ENCODE peak calls at places on chromosomes 12 and 14, in eight cellular contexts. One of them, this sample, is unnamed.

GRCh38 chr12:99059824-99060526 is 414.9 kb downstream of the APAF1 start:
- DNase-seq in mucosa of descending colon: no peak
- DNase-seq in neural crest cell: peak
- DNase-seq in OCI-LY7: no peak
- DNase-seq in endothelial cell: no peak
- DNase-seq in astrocyte of the spinal cord: no peak
- DNase-seq in pancreas: no peak
- DNase-seq in stomach: no peak
- DNase-seq in this sample: peak

GRCh38 chr12:90333939-90334338 is 621.0 kb downstream of the CCER1 start:
- DNase-seq in mucosa of descending colon: no peak
- DNase-seq in neural crest cell: no peak
- DNase-seq in OCI-LY7: no peak
- DNase-seq in endothelial cell: no peak
- DNase-seq in astrocyte of the spinal cord: peak
- DNase-seq in pancreas: no peak
- DNase-seq in stomach: no peak
- DNase-seq in this sample: no peak

GRCh38 chr14:36942522-36943245 is 229.7 kb downstream of the SLC25A21 start:
- DNase-seq in mucosa of descending colon: no peak
- DNase-seq in neural crest cell: no peak
- DNase-seq in OCI-LY7: no peak
- DNase-seq in endothelial cell: no peak
- DNase-seq in astrocyte of the spinal cord: peak
- DNase-seq in pancreas: no peak
- DNase-seq in stomach: no peak
- DNase-seq in this sample: no peak

GRCh38 chr12:78271546-78271945 is 440.9 kb downstream of the NAV3 start:
- DNase-seq in mucosa of descending colon: no peak
- DNase-seq in neural crest cell: no peak
- DNase-seq in OCI-LY7: no peak
- DNase-seq in endothelial cell: no peak
- DNase-seq in astrocyte of the spinal cord: no peak
- DNase-seq in pancreas: no peak
- DNase-seq in stomach: no peak
- DNase-seq in this sample: no peak

GRCh38 chr12:68743416-68743815 is 2.6 kb upstream of the SLC35E3 start:
- DNase-seq in mucosa of descending colon: no peak
- DNase-seq in neural crest cell: no peak
- DNase-seq in OCI-LY7: no peak
- DNase-seq in endothelial cell: no peak
- DNase-seq in astrocyte of the spinal cord: no peak
- DNase-seq in pancreas: no peak
- DNase-seq in stomach: no peak
- DNase-seq in this sample: no peak

GRCh38 chr12:6279631-6280030 is 30.9 kb upstream of the PLEKHG6 start:
- DNase-seq in mucosa of descending colon: no peak
- DNase-seq in neural crest cell: no peak
- DNase-seq in OCI-LY7: no peak
- DNase-seq in endothelial cell: no peak
- DNase-seq in astrocyte of the spinal cord: no peak
- DNase-seq in pancreas: no peak
- DNase-seq in stomach: no peak
- DNase-seq in this sample: no peak

GRCh38 chr14:48723841-48724495 is 862.2 kb downstream of the RPS29 start:
- DNase-seq in mucosa of descending colon: no peak
- DNase-seq in neural crest cell: no peak
- DNase-seq in OCI-LY7: no peak
- DNase-seq in endothelial cell: no peak
- DNase-seq in astrocyte of the spinal cord: peak
- DNase-seq in pancreas: no peak
- DNase-seq in stomach: no peak
- DNase-seq in this sample: no peak

GRCh38 chr12:10184261-10184843 is 5.5 kb downstream of the TMEM52B start:
- DNase-seq in mucosa of descending colon: no peak
- DNase-seq in neural crest cell: no peak
- DNase-seq in OCI-LY7: no peak
- DNase-seq in endothelial cell: no peak
- DNase-seq in astrocyte of the spinal cord: peak
- DNase-seq in pancreas: no peak
- DNase-seq in stomach: no peak
- DNase-seq in this sample: no peak

GRCh38 chr14:84770030-84770429 is 759.9 kb upstream of the FLRT2 start:
- DNase-seq in mucosa of descending colon: no peak
- DNase-seq in neural crest cell: no peak
- DNase-seq in OCI-LY7: no peak
- DNase-seq in endothelial cell: no peak
- DNase-seq in astrocyte of the spinal cord: no peak
- DNase-seq in pancreas: no peak
- DNase-seq in stomach: no peak
- DNase-seq in this sample: no peak

GRCh38 chr12:114369088-114369487 is 36.9 kb downstream of the TBX5 start:
- DNase-seq in mucosa of descending colon: no peak
- DNase-seq in neural crest cell: no peak
- DNase-seq in OCI-LY7: no peak
- DNase-seq in endothelial cell: no peak
- DNase-seq in astrocyte of the spinal cord: no peak
- DNase-seq in pancreas: no peak
- DNase-seq in stomach: no peak
- DNase-seq in this sample: no peak

GRCh38 chr14:61568572-61569011 is 126.7 kb upstream of the HIF1A start:
- DNase-seq in mucosa of descending colon: peak
- DNase-seq in neural crest cell: no peak
- DNase-seq in OCI-LY7: peak
- DNase-seq in endothelial cell: peak
- DNase-seq in astrocyte of the spinal cord: no peak
- DNase-seq in pancreas: peak
- DNase-seq in stomach: peak
- DNase-seq in this sample: peak

GRCh38 chr12:13135336-13136178 is 32.1 kb upstream of the GSG1 start:
- DNase-seq in mucosa of descending colon: no peak
- DNase-seq in neural crest cell: no peak
- DNase-seq in OCI-LY7: no peak
- DNase-seq in endothelial cell: no peak
- DNase-seq in astrocyte of the spinal cord: peak
- DNase-seq in pancreas: peak
- DNase-seq in stomach: peak
- DNase-seq in this sample: no peak

GRCh38 chr12:104529130-104529874 is 72.6 kb downstream of the CHST11 start:
- DNase-seq in mucosa of descending colon: no peak
- DNase-seq in neural crest cell: no peak
- DNase-seq in OCI-LY7: no peak
- DNase-seq in endothelial cell: no peak
- DNase-seq in astrocyte of the spinal cord: no peak
- DNase-seq in pancreas: no peak
- DNase-seq in stomach: no peak
- DNase-seq in this sample: no peak

GRCh38 chr14:81303258-81303935 is 82.6 kb upstream of the GTF2A1 start:
- DNase-seq in mucosa of descending colon: peak
- DNase-seq in neural crest cell: no peak
- DNase-seq in OCI-LY7: peak
- DNase-seq in endothelial cell: no peak
- DNase-seq in astrocyte of the spinal cord: no peak
- DNase-seq in pancreas: peak
- DNase-seq in stomach: peak
- DNase-seq in this sample: no peak

GRCh38 chr12:93100610-93101009 is 171.5 kb upstream of the EEA1 start:
- DNase-seq in mucosa of descending colon: no peak
- DNase-seq in neural crest cell: no peak
- DNase-seq in OCI-LY7: no peak
- DNase-seq in endothelial cell: no peak
- DNase-seq in astrocyte of the spinal cord: no peak
- DNase-seq in pancreas: no peak
- DNase-seq in stomach: no peak
- DNase-seq in this sample: no peak

GRCh38 chr14:45757655-45758054 is 504.7 kb upstream of the MIS18BP1 start:
- DNase-seq in mucosa of descending colon: no peak
- DNase-seq in neural crest cell: no peak
- DNase-seq in OCI-LY7: peak
- DNase-seq in endothelial cell: no peak
- DNase-seq in astrocyte of the spinal cord: no peak
- DNase-seq in pancreas: no peak
- DNase-seq in stomach: no peak
- DNase-seq in this sample: no peak

GRCh38 chr12:53613821-53614220 is 12.4 kb downstream of the ATF7 start:
- DNase-seq in mucosa of descending colon: no peak
- DNase-seq in neural crest cell: no peak
- DNase-seq in OCI-LY7: no peak
- DNase-seq in endothelial cell: no peak
- DNase-seq in astrocyte of the spinal cord: no peak
- DNase-seq in pancreas: no peak
- DNase-seq in stomach: no peak
- DNase-seq in this sample: no peak

GRCh38 chr14:84825481-84825880 is 704.5 kb upstream of the FLRT2 start:
- DNase-seq in mucosa of descending colon: no peak
- DNase-seq in neural crest cell: no peak
- DNase-seq in OCI-LY7: no peak
- DNase-seq in endothelial cell: no peak
- DNase-seq in astrocyte of the spinal cord: peak
- DNase-seq in pancreas: no peak
- DNase-seq in stomach: no peak
- DNase-seq in this sample: no peak

GRCh38 chr12:104630230-104630670 is 173.5 kb downstream of the CHST11 start:
- DNase-seq in mucosa of descending colon: no peak
- DNase-seq in neural crest cell: no peak
- DNase-seq in OCI-LY7: no peak
- DNase-seq in endothelial cell: no peak
- DNase-seq in astrocyte of the spinal cord: no peak
- DNase-seq in pancreas: no peak
- DNase-seq in stomach: no peak
- DNase-seq in this sample: peak

GRCh38 chr12:22169281-22169824 is 123.3 kb downstream of the CMAS start:
- DNase-seq in mucosa of descending colon: no peak
- DNase-seq in neural crest cell: no peak
- DNase-seq in OCI-LY7: no peak
- DNase-seq in endothelial cell: no peak
- DNase-seq in astrocyte of the spinal cord: no peak
- DNase-seq in pancreas: no peak
- DNase-seq in stomach: no peak
- DNase-seq in this sample: no peak

GRCh38 chr12:22172501-22172900 is 126.5 kb downstream of the CMAS start:
- DNase-seq in mucosa of descending colon: no peak
- DNase-seq in neural crest cell: no peak
- DNase-seq in OCI-LY7: no peak
- DNase-seq in endothelial cell: no peak
- DNase-seq in astrocyte of the spinal cord: no peak
- DNase-seq in pancreas: no peak
- DNase-seq in stomach: no peak
- DNase-seq in this sample: no peak

DNA sequence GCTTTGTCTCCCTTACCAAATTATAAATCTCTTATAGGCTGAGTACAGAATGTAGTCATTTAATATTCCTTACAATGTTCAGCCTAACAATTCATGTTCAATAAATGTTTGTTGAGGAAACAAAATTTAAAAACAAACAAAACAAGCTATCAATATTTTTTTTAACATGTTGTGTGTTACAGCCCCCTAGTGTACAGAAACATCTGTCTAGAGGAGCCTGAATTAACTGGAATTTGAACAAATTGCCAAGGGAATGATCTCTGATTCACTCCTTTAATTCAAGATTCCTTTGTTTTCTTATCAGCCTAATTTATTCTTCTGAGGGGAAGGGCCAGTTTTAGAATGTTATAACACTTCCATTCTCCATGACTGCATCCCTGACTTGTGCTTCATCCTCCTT is 127.1 kb downstream of the CMAS start:
- DNase-seq in mucosa of descending colon: no peak
- DNase-seq in neural crest cell: no peak
- DNase-seq in OCI-LY7: no peak
- DNase-seq in endothelial cell: no peak
- DNase-seq in astrocyte of the spinal cord: no peak
- DNase-seq in pancreas: no peak
- DNase-seq in stomach: no peak
- DNase-seq in this sample: no peak
- TF ChIP-seq CTCF in mucosa of descending colon: no peak
- TF ChIP-seq CTCF in neural crest cell: peak
- TF ChIP-seq CTCF in OCI-LY7: peak
- TF ChIP-seq CTCF in endothelial cell: no peak
- TF ChIP-seq CTCF in astrocyte of the spinal cord: no peak
- TF ChIP-seq CTCF in pancreas: no peak
- TF ChIP-seq CTCF in stomach: no peak
- TF ChIP-seq CTCF in this sample: no peak

GRCh38 chr14:90293766-90294471 is 37.6 kb downstream of the PSMC1 start:
- DNase-seq in mucosa of descending colon: no peak
- DNase-seq in neural crest cell: no peak
- DNase-seq in OCI-LY7: no peak
- DNase-seq in endothelial cell: no peak
- DNase-seq in astrocyte of the spinal cord: no peak
- DNase-seq in pancreas: no peak
- DNase-seq in stomach: no peak
- DNase-seq in this sample: no peak
- TF ChIP-seq CTCF in mucosa of descending colon: no peak
- TF ChIP-seq CTCF in neural crest cell: no peak
- TF ChIP-seq CTCF in OCI-LY7: no peak
- TF ChIP-seq CTCF in endothelial cell: no peak
- TF ChIP-seq CTCF in astrocyte of the spinal cord: no peak
- TF ChIP-seq CTCF in pancreas: no peak
- TF ChIP-seq CTCF in stomach: no peak
- TF ChIP-seq CTCF in this sample: no peak

GRCh38 chr12:124357616-124358015 is 62.7 kb downstream of the RFLNA start:
- DNase-seq in mucosa of descending colon: no peak
- DNase-seq in neural crest cell: no peak
- DNase-seq in OCI-LY7: no peak
- DNase-seq in endothelial cell: no peak
- DNase-seq in astrocyte of the spinal cord: no peak
- DNase-seq in pancreas: no peak
- DNase-seq in stomach: no peak
- DNase-seq in this sample: no peak
- TF ChIP-seq CTCF in mucosa of descending colon: no peak
- TF ChIP-seq CTCF in neural crest cell: no peak
- TF ChIP-seq CTCF in OCI-LY7: no peak
- TF ChIP-seq CTCF in endothelial cell: no peak
- TF ChIP-seq CTCF in astrocyte of the spinal cord: no peak
- TF ChIP-seq CTCF in pancreas: no peak
- TF ChIP-seq CTCF in stomach: no peak
- TF ChIP-seq CTCF in this sample: no peak

DNA sequence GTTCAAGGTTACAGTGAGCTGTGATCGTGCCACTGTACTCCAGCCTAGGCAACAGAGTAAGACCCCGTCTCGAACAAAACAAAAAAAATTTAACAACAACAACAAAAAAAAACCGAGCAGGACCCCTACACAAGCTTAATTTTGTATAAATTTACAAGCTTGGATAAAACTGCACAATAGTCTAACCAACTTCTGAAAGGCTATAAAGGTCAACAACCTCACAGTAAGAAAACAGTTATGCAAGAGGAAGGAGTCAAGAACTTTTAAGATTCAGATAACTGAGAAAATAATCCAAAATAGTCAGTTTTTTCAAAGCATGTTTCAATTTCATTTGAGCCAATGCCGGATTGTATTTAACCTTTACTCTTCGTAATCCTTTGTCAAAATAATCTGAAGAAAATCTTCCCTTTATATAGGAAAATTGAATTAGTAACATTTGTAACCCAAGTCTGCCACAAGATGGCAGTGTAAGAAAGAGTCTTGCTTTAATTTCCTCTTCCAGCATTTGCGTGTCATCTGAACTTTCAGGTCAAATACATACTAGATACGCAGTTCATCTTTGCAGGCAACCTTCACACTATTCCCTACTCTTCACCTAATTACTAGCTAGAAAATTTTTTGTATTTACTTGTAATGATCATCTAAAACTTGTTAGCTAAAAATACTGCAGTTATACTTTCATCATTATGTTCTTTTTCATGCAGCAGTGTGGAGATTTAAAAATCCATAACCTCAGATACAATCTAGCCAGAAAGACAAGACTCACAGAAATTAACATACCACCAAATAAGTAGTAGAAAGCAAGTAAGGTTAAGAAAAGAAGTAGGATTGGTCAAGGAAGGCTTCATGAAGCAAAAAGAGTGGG is 5.8 kb downstream of the CCNB1IP1 start:
- DNase-seq in mucosa of descending colon: peak
- DNase-seq in neural crest cell: no peak
- DNase-seq in OCI-LY7: peak
- DNase-seq in endothelial cell: peak
- DNase-seq in astrocyte of the spinal cord: peak
- DNase-seq in pancreas: no peak
- DNase-seq in stomach: no peak
- DNase-seq in this sample: no peak
- TF ChIP-seq CTCF in mucosa of descending colon: peak
- TF ChIP-seq CTCF in neural crest cell: peak
- TF ChIP-seq CTCF in OCI-LY7: peak
- TF ChIP-seq CTCF in endothelial cell: peak
- TF ChIP-seq CTCF in astrocyte of the spinal cord: peak
- TF ChIP-seq CTCF in pancreas: peak
- TF ChIP-seq CTCF in stomach: peak
- TF ChIP-seq CTCF in this sample: peak

This sample was measured in nephron progenitor cell.